ENCODE peak calls at places on chromosomes 11 and 22, in ten cellular contexts. X is T follicular helper cell, D is lung, F is RWPE2, L is prostate gland, Y is WERI-Rb-1, K is HTR-8/SVneo, U is AG08396, O is AG09319, R is AG04450. P is an unnamed sample.

GRCh38 chr11:13761250-13761649 is 92.8 kb downstream of the FAR1 start:
- DNase-seq in X (no peak), D (no peak), F (no peak), L (no peak), Y (no peak), K (no peak), U (peak), O (no peak), R (no peak), P (no peak)

GRCh38 chr11:65907878-65908277 is 7.7 kb upstream of the FOSL1 start:
- DNase-seq in X (no peak), D (no peak), F (no peak), L (no peak), Y (no peak), K (no peak), U (no peak), O (no peak), R (no peak), P (no peak)

GRCh38 chr11:121437686-121438078 is 14.4 kb upstream of the SORL1 start:
- DNase-seq in X (no peak), D (no peak), F (no peak), L (no peak), Y (no peak), K (no peak), U (no peak), O (no peak), R (no peak), P (no peak)

GRCh38 chr22:36961626-36962025 is 48.2 kb downstream of the CSF2RB start:
- DNase-seq in X (no peak), D (no peak), F (no peak), L (no peak), Y (no peak), K (no peak), U (no peak), O (no peak), R (no peak), P (no peak)

GRCh38 chr11:46570790-46571398 is 22.9 kb downstream of the AMBRA1 start:
- DNase-seq in X (no peak), D (no peak), F (no peak), L (no peak), Y (no peak), K (no peak), U (no peak), O (no peak), R (no peak), P (no peak)

GRCh38 chr11:118401880-118402590 is 629 bp downstream of the ATP5MG start:
- DNase-seq in X (no peak), D (no peak), F (no peak), L (no peak), Y (no peak), K (peak), U (peak), O (peak), R (peak), P (peak)

GRCh38 chr22:19120829-19121630 is 1.2 kb downstream of the DGCR2 start:
- DNase-seq in X (no peak), D (peak), F (no peak), L (peak), Y (no peak), K (peak), U (peak), O (no peak), R (no peak), P (no peak)

GRCh38 chr11:61171907-61172306 is 10.7 kb upstream of the VPS37C start:
- DNase-seq in X (no peak), D (no peak), F (no peak), L (no peak), Y (no peak), K (no peak), U (no peak), O (no peak), R (no peak), P (no peak)

GRCh38 chr11:34443136-34443535 is 4.4 kb downstream of the CAT start:
- DNase-seq in X (no peak), D (no peak), F (no peak), L (no peak), Y (no peak), K (no peak), U (no peak), O (no peak), R (no peak), P (no peak)

GRCh38 chr11:636511-637332 is at the start of gene DRD4:
- DNase-seq in X (no peak), D (no peak), F (no peak), L (no peak), Y (no peak), K (no peak), U (peak), O (no peak), R (no peak), P (no peak)

GRCh38 chr11:1515082-1516060 is 28.8 kb upstream of the MOB2 start:
- DNase-seq in X (peak), D (peak), F (peak), L (peak), Y (peak), K (peak), U (peak), O (no peak), R (peak), P (peak)

GRCh38 chr11:1041936-1042608 is 5.6 kb upstream of the MUC6 start:
- DNase-seq in X (no peak), D (no peak), F (no peak), L (no peak), Y (no peak), K (no peak), U (no peak), O (no peak), R (no peak), P (no peak)

GRCh38 chr11:87804176-87804575 is 371.1 kb downstream of the RAB38 start:
- DNase-seq in X (no peak), D (no peak), F (no peak), L (no peak), Y (no peak), K (no peak), U (no peak), O (no peak), R (no peak), P (no peak)

GRCh38 chr11:2780850-2781412 is 81.1 kb upstream of the KCNQ1OT1 start:
- DNase-seq in X (no peak), D (peak), F (no peak), L (peak), Y (no peak), K (no peak), U (no peak), O (no peak), R (no peak), P (no peak)

GRCh38 chr11:134289167-134289566 is 13.0 kb downstream of the GLB1L3 start:
- DNase-seq in X (no peak), D (no peak), F (no peak), L (no peak), Y (no peak), K (no peak), U (no peak), O (no peak), R (no peak), P (no peak)

GRCh38 chr11:1237128-1237580 is 14.3 kb downstream of the MUC5B start:
- DNase-seq in X (no peak), D (no peak), F (no peak), L (no peak), Y (no peak), K (no peak), U (no peak), O (no peak), R (no peak), P (no peak)

GRCh38 chr11:1475841-1476240 is 10.7 kb downstream of the MOB2 start:
- DNase-seq in X (no peak), D (no peak), F (no peak), L (no peak), Y (no peak), K (no peak), U (no peak), O (no peak), R (no peak), P (no peak)

GRCh38 chr22:27210111-27210739 is 552.8 kb downstream of the MIAT start:
- DNase-seq in X (no peak), D (no peak), F (no peak), L (no peak), Y (no peak), K (no peak), U (no peak), O (no peak), R (no peak), P (no peak)

GRCh38 chr11:62725686-62726085 is 1.6 kb downstream of the HNRNPUL2 start:
- DNase-seq in X (no peak), D (no peak), F (no peak), L (no peak), Y (no peak), K (no peak), U (no peak), O (no peak), R (no peak), P (no peak)

GRCh38 chr22:46173152-46173551 is 22.8 kb downstream of the PPARA start:
- DNase-seq in X (no peak), D (no peak), F (no peak), L (no peak), Y (no peak), K (no peak), U (no peak), O (no peak), R (no peak), P (no peak)

P was measured in foreskin melanocyte.